ENCODE peak calls at places on chromosomes 1 and 21, in seven cellular contexts. U, P, Y, M, A, G and C are unnamed samples.

GRCh38 chr1:149849246-149849946 is 50.0 kb upstream of the BOLA1 start:
- DNase-seq in A (no peak), Y (no peak), P (no peak), G (no peak), U (no peak), M (no peak), C (no peak)

GRCh38 chr1:91623020-91623419 is 122.4 kb downstream of the CDC7 start:
- DNase-seq in M (no peak), A (no peak), Y (no peak), G (no peak), P (no peak), U (no peak), C (no peak)

GRCh38 chr1:15757016-15757543 is 1.5 kb upstream of the FBLIM1 start:
- DNase-seq in M (no peak), P (no peak), U (no peak), A (no peak), Y (no peak), G (no peak), C (peak)

GRCh38 chr1:83850849-83851248 is 148.1 kb downstream of the TTLL7 start:
- DNase-seq in P (no peak), Y (no peak), M (no peak), U (no peak), G (no peak), A (no peak), C (no peak)

GRCh38 chr1:108053291-108054023 is 88.5 kb upstream of the VAV3 start:
- DNase-seq in Y (no peak), A (peak), P (no peak), U (no peak), M (no peak), G (no peak), C (no peak)

GRCh38 chr1:204493145-204493881 is 1.3 kb downstream of the PIK3C2B start:
- DNase-seq in U (peak), Y (peak), P (no peak), A (peak), M (no peak), G (peak), C (peak)

GRCh38 chr1:89754518-89754917 is 66.3 kb upstream of the LRRC8D start:
- DNase-seq in M (no peak), Y (no peak), U (no peak), A (no peak), P (no peak), G (no peak), C (peak)

GRCh38 chr1:32801096-32801713 is 16.0 kb downstream of the YARS1 start:
- DNase-seq in M (no peak), A (no peak), U (no peak), Y (no peak), P (no peak), G (no peak), C (no peak)

GRCh38 chr1:178725603-178726517 is 816 bp downstream of the RALGPS2 start:
- DNase-seq in U (peak), P (no peak), G (peak), M (peak), Y (peak), A (peak), C (peak)

GRCh38 chr21:15001773-15002647 is 62.8 kb downstream of the NRIP1 start:
- DNase-seq in Y (no peak), U (no peak), P (no peak), A (no peak), M (no peak), G (no peak), C (no peak)

GRCh38 chr1:55632058-55632457 is 416.9 kb upstream of the USP24 start:
- DNase-seq in M (no peak), P (no peak), G (no peak), U (no peak), Y (no peak), A (no peak), C (no peak)

GRCh38 chr1:22159858-22160257 is 17.0 kb upstream of the WNT4 start:
- DNase-seq in U (no peak), M (no peak), P (no peak), G (no peak), A (no peak), Y (no peak), C (no peak)

GRCh38 chr1:116754203-116754977 is at the start of gene CD2:
- DNase-seq in U (no peak), M (no peak), A (no peak), P (no peak), Y (no peak), G (peak), C (peak)

GRCh38 chr1:113042336-113043143 is 30.5 kb upstream of the LRIG2 start:
- DNase-seq in P (peak), A (peak), M (peak), G (peak), Y (peak), U (peak), C (peak)

GRCh38 chr1:195804547-195804946 is 803.7 kb downstream of the KCNT2 start:
- DNase-seq in Y (no peak), G (no peak), A (no peak), P (no peak), M (no peak), U (no peak), C (no peak)

GRCh38 chr21:34553199-34553952 is 41.4 kb upstream of the KCNE1 start:
- DNase-seq in A (no peak), P (no peak), U (no peak), Y (no peak), G (no peak), M (no peak), C (no peak)

GRCh38 chr1:61210435-61211012 is 128.2 kb downstream of the NFIA start:
- DNase-seq in P (no peak), M (peak), U (no peak), A (no peak), G (no peak), Y (no peak), C (no peak)

GRCh38 chr21:44261675-44262295 is at the start of gene DNMT3L:
- DNase-seq in U (peak), A (no peak), Y (no peak), M (no peak), G (no peak), P (no peak), C (no peak)

GRCh38 chr21:36541721-36542139 is 61.8 kb upstream of the CLDN14 start:
- DNase-seq in U (no peak), P (no peak), M (no peak), G (no peak), A (no peak), Y (no peak), C (no peak)

GRCh38 chr1:109371271-109371739 is 26.4 kb downstream of the SORT1 start:
- DNase-seq in Y (no peak), M (no peak), P (no peak), A (peak), U (no peak), G (no peak), C (no peak)

GRCh38 chr1:5713101-5713820 is 279.0 kb downstream of the NPHP4 start:
- DNase-seq in M (no peak), G (peak), A (peak), Y (no peak), U (no peak), P (no peak), C (no peak)

GRCh38 chr21:34900376-34900775 is 148.7 kb downstream of the RUNX1 start:
- DNase-seq in A (no peak), P (no peak), U (no peak), G (no peak), M (no peak), Y (no peak), C (no peak)

GRCh38 chr1:107933736-107934135 is 31.2 kb downstream of the VAV3 start:
- DNase-seq in M (no peak), P (no peak), U (no peak), Y (no peak), G (no peak), A (no peak), C (no peak)

GRCh38 chr21:46264690-46265144 is 20.7 kb downstream of the MCM3AP start:
- DNase-seq in P (no peak), U (peak), G (no peak), M (peak), Y (no peak), A (no peak), C (no peak)

GRCh38 chr1:200673952-200674823 is 4.5 kb upstream of the DDX59 start:
- DNase-seq in U (no peak), P (no peak), M (no peak), A (no peak), Y (no peak), G (no peak), C (no peak)

GRCh38 chr1:73491641-73492040 is 706.3 kb downstream of the LRRIQ3 start:
- DNase-seq in M (no peak), U (no peak), Y (no peak), G (no peak), P (no peak), A (no peak), C (no peak)

GRCh38 chr1:67522793-67523192 is 92.6 kb upstream of the SERBP1 start:
- DNase-seq in G (no peak), M (no peak), P (no peak), A (no peak), U (no peak), Y (no peak), C (no peak)

GRCh38 chr1:59697138-59697811 is 117.5 kb upstream of the HOOK1 start:
- DNase-seq in M (no peak), U (no peak), P (no peak), A (no peak), G (no peak), Y (no peak), C (no peak)

GRCh38 chr1:116504308-116505156 is 66.3 kb downstream of the CD58 start:
- DNase-seq in U (peak), Y (peak), P (peak), G (peak), A (peak), M (no peak), C (peak)

GRCh38 chr21:45957551-45957950 is 24.0 kb upstream of the COL6A1 start:
- DNase-seq in P (no peak), A (peak), Y (no peak), M (no peak), G (no peak), U (no peak), C (no peak)

GRCh38 chr1:62794047-62794446 is 10.1 kb downstream of the ATG4C start:
- DNase-seq in M (no peak), Y (no peak), G (no peak), A (no peak), P (no peak), U (no peak), C (no peak)

GRCh38 chr21:16534408-16535099 is 804.8 kb downstream of the USP25 start:
- DNase-seq in M (no peak), A (peak), U (peak), G (peak), Y (peak), P (no peak), C (no peak)
- H3K4me3 ChIP-seq in M (no peak), A (peak), U (peak), G (peak), Y (peak), P (peak), C (peak)

GRCh38 chr1:3822421-3822820 is 26.1 kb upstream of the LRRC47 start:
- DNase-seq in U (no peak), Y (no peak), M (no peak), A (peak), G (no peak), P (no peak), C (no peak)

GRCh38 chr1:3824650-3825049 is 28.4 kb upstream of the LRRC47 start:
- DNase-seq in A (no peak), M (no peak), P (no peak), U (no peak), Y (no peak), G (no peak), C (no peak)

GRCh38 chr1:3821934-3822307 is 25.6 kb upstream of the LRRC47 start:
- DNase-seq in G (no peak), Y (no peak), A (peak), M (no peak), P (no peak), U (no peak), C (no peak)

GRCh38 chr1:3831689-3832088 is 25.3 kb downstream of the CEP104 start:
- DNase-seq in P (no peak), G (no peak), Y (no peak), M (no peak), U (no peak), A (no peak), C (no peak)

GRCh38 chr1:3827813-3828307 is 29.2 kb downstream of the CEP104 start:
- DNase-seq in P (no peak), A (peak), G (no peak), U (no peak), M (peak), Y (no peak), C (no peak)
- TF ChIP-seq CTCF in P (no peak), A (no peak), G (no peak), U (no peak), M (peak), Y (no peak), C (no peak)

DNA sequence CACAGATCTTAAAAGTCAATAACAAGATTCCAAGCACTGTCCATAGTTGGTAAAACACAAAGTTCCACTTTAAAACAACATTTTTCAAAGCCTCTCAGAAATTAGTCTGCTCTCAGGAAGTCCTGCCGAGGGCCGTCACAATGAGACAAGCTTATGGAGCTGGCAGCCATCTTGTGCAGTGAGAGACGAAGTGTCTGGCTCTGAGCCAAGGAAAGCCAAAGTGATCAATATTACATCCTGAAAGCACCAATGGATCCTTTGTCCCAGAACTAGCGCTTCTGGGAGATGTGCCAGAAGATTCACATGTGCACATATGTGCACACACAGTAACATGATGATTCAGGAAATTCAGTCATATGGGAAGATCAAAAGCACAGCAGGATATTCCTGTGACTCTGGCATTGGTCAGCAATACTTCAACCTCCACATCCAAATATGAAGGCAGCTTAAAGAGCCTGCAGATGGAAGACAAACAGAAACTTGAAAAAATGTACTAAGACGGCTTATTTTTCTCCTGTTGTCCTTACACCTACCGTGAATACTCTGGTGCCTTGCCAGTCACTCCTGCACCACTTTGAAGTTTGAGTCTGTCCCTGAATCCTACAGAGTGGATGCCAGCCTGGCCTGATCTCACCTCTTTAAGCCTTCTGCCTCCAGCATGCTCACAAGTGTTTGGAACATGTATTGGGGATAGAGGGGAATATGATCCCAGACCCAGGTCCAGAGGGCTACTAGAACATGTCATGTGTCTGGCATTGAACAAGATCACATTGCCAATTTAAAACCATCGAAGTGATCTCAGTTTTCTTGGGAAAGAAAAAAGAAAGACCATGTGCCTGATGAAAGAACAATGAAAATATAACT is 44.5 kb upstream of the PRRX1 start:
- DNase-seq in Y (no peak), P (no peak), G (no peak), U (no peak), M (no peak), A (no peak), C (no peak)
- H3K27ac ChIP-seq in Y (no peak), P (no peak), G (no peak), U (no peak), M (no peak), A (no peak), C (no peak)

GRCh38 chr1:228417061-228417460 is 400 bp upstream of the TRIM17 start:
- DNase-seq in Y (no peak), M (no peak), G (no peak), U (no peak), A (no peak), P (no peak), C (no peak)
- H3K4me3 ChIP-seq in Y (peak), M (no peak), G (no peak), U (peak), A (peak), P (no peak), C (no peak)

DNA sequence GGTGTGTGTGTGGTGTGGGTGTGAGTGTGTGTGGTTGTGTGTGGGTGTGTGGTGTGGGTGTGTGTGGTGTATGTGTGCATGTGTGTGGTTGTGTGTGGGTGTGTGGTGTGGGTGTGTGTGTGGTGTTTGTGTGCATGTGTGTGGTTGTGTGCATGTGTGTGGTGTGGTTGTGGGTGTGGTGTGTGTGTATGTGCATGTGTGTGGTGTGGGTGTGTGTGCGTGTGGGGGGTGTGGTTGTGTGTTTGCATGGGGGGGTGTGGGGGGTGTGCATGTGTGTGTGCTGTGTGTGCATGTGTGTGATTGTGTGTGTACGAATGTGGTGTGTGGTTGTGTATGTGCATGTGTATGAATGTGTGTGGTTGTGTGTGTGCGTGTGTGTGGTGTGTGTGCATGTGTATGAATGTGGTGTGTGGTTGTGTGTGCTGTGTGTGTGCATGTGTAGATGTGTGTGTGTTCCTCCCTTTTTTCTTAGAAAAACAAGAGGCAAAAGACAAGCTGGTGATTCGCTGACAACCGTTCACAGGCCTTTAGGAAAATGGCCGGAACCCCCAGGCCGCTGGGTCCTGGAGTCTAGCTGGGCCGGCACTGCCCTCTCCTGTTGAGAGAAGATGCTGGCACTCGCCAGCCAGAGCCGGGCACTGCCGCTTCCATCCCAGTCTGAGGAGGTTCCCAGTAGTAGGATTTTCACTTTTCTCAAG is 44.6 kb upstream of the ARHGEF16 start:
- DNase-seq in U (no peak), M (peak), P (no peak), A (no peak), G (peak), Y (peak), C (peak)
- TF ChIP-seq CTCF in U (peak), M (peak), P (peak), A (peak), G (peak), Y (peak), C (peak)

GRCh38 chr1:64167176-64167575 is 36.2 kb upstream of the UBE2U start:
- DNase-seq in A (no peak), U (no peak), G (no peak), Y (no peak), P (no peak), M (no peak), C (no peak)

GRCh38 chr1:64175639-64176038 is 27.8 kb upstream of the UBE2U start:
- DNase-seq in Y (no peak), G (no peak), U (no peak), M (no peak), A (no peak), P (no peak), C (no peak)

GRCh38 chr1:64172458-64172983 is 30.9 kb upstream of the UBE2U start:
- DNase-seq in Y (no peak), G (no peak), A (no peak), P (no peak), U (no peak), M (no peak), C (no peak)

GRCh38 chr1:64173300-64173940 is 30.0 kb upstream of the UBE2U start:
- DNase-seq in G (no peak), M (no peak), Y (no peak), A (no peak), P (no peak), U (no peak), C (no peak)

GRCh38 chr1:64171797-64172281 is 31.6 kb upstream of the UBE2U start:
- DNase-seq in A (no peak), P (no peak), Y (no peak), U (no peak), G (no peak), M (no peak), C (no peak)
- H3K27ac ChIP-seq in A (peak), P (peak), Y (no peak), U (no peak), G (peak), M (no peak), C (peak)

DNA sequence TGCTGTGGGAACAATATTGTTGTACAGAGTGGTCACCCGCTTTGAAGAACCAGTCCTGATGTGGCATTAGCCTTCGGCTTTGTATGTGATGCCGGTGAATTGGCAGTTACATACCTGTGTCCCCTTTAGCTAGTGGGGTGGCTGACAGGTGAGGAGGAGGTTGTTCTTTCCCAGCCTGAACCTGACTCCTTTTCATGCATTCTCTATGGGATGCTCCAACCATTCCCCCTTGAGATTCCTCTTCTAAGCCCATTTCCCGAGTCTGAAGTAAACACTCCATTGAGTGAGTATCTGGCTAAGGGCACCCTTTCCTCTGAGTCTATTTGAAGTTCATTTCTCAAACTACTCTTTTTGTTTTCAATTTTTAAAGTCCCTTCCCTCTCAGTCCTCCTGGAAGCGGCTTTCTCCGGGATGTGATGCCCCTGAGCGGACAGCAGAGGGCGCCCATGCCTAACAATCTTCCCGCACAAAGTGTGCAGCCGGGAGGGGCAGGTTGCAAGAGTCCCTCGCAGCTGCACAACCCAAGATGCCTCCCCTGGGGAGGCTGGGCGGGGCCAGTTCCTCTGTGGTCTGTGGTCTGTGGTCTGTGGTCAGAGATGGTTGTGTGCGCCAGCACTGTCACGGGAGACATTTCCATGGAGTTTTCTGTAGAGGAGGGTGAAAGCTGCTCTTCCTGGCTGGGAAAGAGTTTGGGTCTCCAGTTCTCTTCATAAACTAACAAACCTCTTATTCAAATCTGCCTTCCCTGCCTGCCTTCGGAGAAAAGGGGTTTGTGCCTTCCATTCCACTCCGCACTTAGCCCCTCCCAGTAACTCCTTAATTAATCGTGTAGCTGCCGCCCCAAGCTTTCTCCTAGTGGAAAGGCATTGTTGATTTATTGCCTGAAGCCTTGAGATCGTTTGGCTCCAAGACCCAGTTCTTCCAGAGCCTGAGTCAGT is 36.4 kb upstream of the LMX1A start:
- DNase-seq in M (peak), A (peak), P (peak), U (peak), G (peak), Y (peak), C (peak)
- H3K4me3 ChIP-seq in M (peak), A (peak), P (peak), U (peak), G (peak), Y (peak), C (peak)